ENCODE peak calls at places on chromosomes 6 and 20, in four cellular contexts. One of them, this sample, is unnamed.

GRCh38 chr6:7424967-7425807 is 35.6 kb downstream of the RIOK1 start:
- DNase-seq in prostate gland: peak
- DNase-seq in heart left ventricle: no peak
- DNase-seq in activated CD8-positive, alpha-beta T cell treated with anti-CD3 and anti-CD28 coated beads for 36 hours: no peak
- DNase-seq in this sample: peak

GRCh38 chr20:1108437-1108920 is 9.9 kb upstream of the PSMF1 start:
- DNase-seq in activated CD8-positive, alpha-beta T cell treated with anti-CD3 and anti-CD28 coated beads for 36 hours: peak
- DNase-seq in prostate gland: no peak
- DNase-seq in heart left ventricle: peak
- DNase-seq in this sample: peak

GRCh38 chr20:64268180-64268579 is 12.6 kb downstream of the PCMTD2 start:
- DNase-seq in activated CD8-positive, alpha-beta T cell treated with anti-CD3 and anti-CD28 coated beads for 36 hours: no peak
- DNase-seq in heart left ventricle: no peak
- DNase-seq in prostate gland: no peak
- DNase-seq in this sample: no peak

GRCh38 chr20:21101453-21102251 is 4.5 kb downstream of the LINC00237 start:
- DNase-seq in heart left ventricle: peak
- DNase-seq in activated CD8-positive, alpha-beta T cell treated with anti-CD3 and anti-CD28 coated beads for 36 hours: peak
- DNase-seq in prostate gland: no peak
- DNase-seq in this sample: peak

GRCh38 chr6:168130683-168131371 is 51.8 kb upstream of the FRMD1 start:
- DNase-seq in activated CD8-positive, alpha-beta T cell treated with anti-CD3 and anti-CD28 coated beads for 36 hours: no peak
- DNase-seq in prostate gland: no peak
- DNase-seq in heart left ventricle: no peak
- DNase-seq in this sample: no peak

GRCh38 chr6:157317129-157317814 is 6.0 kb downstream of the TMEM242 start:
- DNase-seq in heart left ventricle: peak
- DNase-seq in activated CD8-positive, alpha-beta T cell treated with anti-CD3 and anti-CD28 coated beads for 36 hours: peak
- DNase-seq in prostate gland: peak
- DNase-seq in this sample: peak

GRCh38 chr20:53582574-53583351 is 10.9 kb downstream of the ZNF217 start:
- DNase-seq in heart left ventricle: no peak
- DNase-seq in activated CD8-positive, alpha-beta T cell treated with anti-CD3 and anti-CD28 coated beads for 36 hours: peak
- DNase-seq in prostate gland: no peak
- DNase-seq in this sample: peak

GRCh38 chr20:755931-756330 is 12.4 kb downstream of the SLC52A3 start:
- DNase-seq in heart left ventricle: no peak
- DNase-seq in activated CD8-positive, alpha-beta T cell treated with anti-CD3 and anti-CD28 coated beads for 36 hours: no peak
- DNase-seq in prostate gland: no peak
- DNase-seq in this sample: no peak

GRCh38 chr20:62618622-62619529 is 23.4 kb upstream of the SLCO4A1 start:
- DNase-seq in activated CD8-positive, alpha-beta T cell treated with anti-CD3 and anti-CD28 coated beads for 36 hours: peak
- DNase-seq in prostate gland: no peak
- DNase-seq in heart left ventricle: no peak
- DNase-seq in this sample: peak

GRCh38 chr6:39231844-39232243 is 2.6 kb upstream of the KCNK5 start:
- DNase-seq in prostate gland: no peak
- DNase-seq in heart left ventricle: no peak
- DNase-seq in activated CD8-positive, alpha-beta T cell treated with anti-CD3 and anti-CD28 coated beads for 36 hours: no peak
- DNase-seq in this sample: no peak

GRCh38 chr20:10990625-10991382 is 317.0 kb upstream of the JAG1 start:
- DNase-seq in heart left ventricle: no peak
- DNase-seq in prostate gland: no peak
- DNase-seq in activated CD8-positive, alpha-beta T cell treated with anti-CD3 and anti-CD28 coated beads for 36 hours: no peak
- DNase-seq in this sample: no peak

GRCh38 chr6:23420659-23421350 is 705.2 kb upstream of the NRSN1 start:
- DNase-seq in heart left ventricle: no peak
- DNase-seq in prostate gland: no peak
- DNase-seq in activated CD8-positive, alpha-beta T cell treated with anti-CD3 and anti-CD28 coated beads for 36 hours: no peak
- DNase-seq in this sample: no peak

GRCh38 chr20:23048283-23049200 is 930 bp downstream of the THBD start:
- DNase-seq in heart left ventricle: peak
- DNase-seq in activated CD8-positive, alpha-beta T cell treated with anti-CD3 and anti-CD28 coated beads for 36 hours: peak
- DNase-seq in prostate gland: peak
- DNase-seq in this sample: peak

GRCh38 chr6:98946877-98947410 is 802 bp downstream of the FBXL4 start:
- DNase-seq in heart left ventricle: no peak
- DNase-seq in activated CD8-positive, alpha-beta T cell treated with anti-CD3 and anti-CD28 coated beads for 36 hours: peak
- DNase-seq in prostate gland: peak
- DNase-seq in this sample: peak

GRCh38 chr6:33344771-33345697 is 27.5 kb upstream of the ZBTB22 start:
- DNase-seq in heart left ventricle: peak
- DNase-seq in activated CD8-positive, alpha-beta T cell treated with anti-CD3 and anti-CD28 coated beads for 36 hours: peak
- DNase-seq in prostate gland: peak
- DNase-seq in this sample: peak

GRCh38 chr20:1405801-1406200 is 12.9 kb upstream of the FKBP1A start:
- DNase-seq in activated CD8-positive, alpha-beta T cell treated with anti-CD3 and anti-CD28 coated beads for 36 hours: no peak
- DNase-seq in prostate gland: no peak
- DNase-seq in heart left ventricle: no peak
- DNase-seq in this sample: no peak